ENCODE peak calls at places on chromosome 9, in five cellular contexts. One of them, this sample, is unnamed. For H3K27me3, the result is how much of the 10 kb centered on the place peaks cover.

GRCh38 chr9:136010615-136011341 is 49.6 kb upstream of the UBAC1 start:
- DNase-seq in spleen: peak
- DNase-seq in IMR-90: no peak
- DNase-seq in colonic mucosa: no peak
- DNase-seq in pancreas: no peak
- DNase-seq in this sample: no peak

GRCh38 chr9:15576350-15577050 is 23.7 kb downstream of the CCDC171 start:
- DNase-seq in spleen: no peak
- DNase-seq in IMR-90: peak
- DNase-seq in colonic mucosa: no peak
- DNase-seq in pancreas: no peak
- DNase-seq in this sample: no peak

GRCh38 chr9:82149647-82150046 is 161.1 kb downstream of the SPATA31D1 start:
- DNase-seq in spleen: no peak
- DNase-seq in IMR-90: no peak
- DNase-seq in colonic mucosa: no peak
- DNase-seq in pancreas: no peak
- DNase-seq in this sample: no peak

GRCh38 chr9:94002316-94003140 is 47.4 kb upstream of the BARX1 start:
- DNase-seq in spleen: no peak
- DNase-seq in IMR-90: peak
- DNase-seq in colonic mucosa: peak
- DNase-seq in pancreas: no peak
- DNase-seq in this sample: peak

GRCh38 chr9:2234371-2234893 is 219.3 kb downstream of the SMARCA2 start:
- DNase-seq in spleen: no peak
- DNase-seq in IMR-90: peak
- DNase-seq in colonic mucosa: no peak
- DNase-seq in pancreas: no peak
- DNase-seq in this sample: no peak

GRCh38 chr9:89905628-89906338 is 301.0 kb downstream of the GADD45G start:
- DNase-seq in spleen: no peak
- DNase-seq in IMR-90: no peak
- DNase-seq in colonic mucosa: no peak
- DNase-seq in pancreas: no peak
- DNase-seq in this sample: no peak

GRCh38 chr9:114433086-114433485 is 45.3 kb upstream of the AKNA start:
- DNase-seq in spleen: no peak
- DNase-seq in IMR-90: no peak
- DNase-seq in colonic mucosa: no peak
- DNase-seq in pancreas: no peak
- DNase-seq in this sample: no peak

GRCh38 chr9:565528-565927 is 276.0 kb upstream of the DMRT1 start:
- DNase-seq in spleen: no peak
- DNase-seq in IMR-90: no peak
- DNase-seq in colonic mucosa: no peak
- DNase-seq in pancreas: no peak
- DNase-seq in this sample: peak

GRCh38 chr9:113910036-113910639 is 34.0 kb downstream of the ZNF618 start:
- DNase-seq in spleen: no peak
- DNase-seq in IMR-90: no peak
- DNase-seq in colonic mucosa: no peak
- DNase-seq in pancreas: peak
- DNase-seq in this sample: no peak

GRCh38 chr9:14222149-14222835 is 91.6 kb downstream of the NFIB start:
- DNase-seq in spleen: no peak
- DNase-seq in IMR-90: no peak
- DNase-seq in colonic mucosa: no peak
- DNase-seq in pancreas: no peak
- DNase-seq in this sample: no peak

GRCh38 chr9:112819635-112820496 is 69.3 kb downstream of the SNX30 start:
- DNase-seq in spleen: no peak
- DNase-seq in IMR-90: peak
- DNase-seq in colonic mucosa: peak
- DNase-seq in pancreas: no peak
- DNase-seq in this sample: no peak

GRCh38 chr9:127366594-127366993 is 30.4 kb upstream of the SLC2A8 start:
- DNase-seq in spleen: peak
- DNase-seq in IMR-90: no peak
- DNase-seq in colonic mucosa: no peak
- DNase-seq in pancreas: no peak
- DNase-seq in this sample: no peak

GRCh38 chr9:117232266-117232665 is 182.6 kb downstream of the ASTN2 start:
- DNase-seq in spleen: no peak
- DNase-seq in IMR-90: no peak
- DNase-seq in colonic mucosa: no peak
- DNase-seq in pancreas: no peak
- DNase-seq in this sample: no peak

GRCh38 chr9:114184071-114184470 is 28.7 kb downstream of the COL27A1 start:
- DNase-seq in spleen: peak
- DNase-seq in IMR-90: peak
- DNase-seq in colonic mucosa: no peak
- DNase-seq in pancreas: no peak
- DNase-seq in this sample: no peak

GRCh38 chr9:136242908-136243525 is 2.6 kb downstream of the QSOX2 start:
- DNase-seq in spleen: no peak
- DNase-seq in IMR-90: no peak
- DNase-seq in colonic mucosa: no peak
- DNase-seq in pancreas: no peak
- DNase-seq in this sample: no peak

GRCh38 chr9:3361689-3362392 is 164.0 kb downstream of the RFX3 start:
- DNase-seq in spleen: no peak
- DNase-seq in IMR-90: no peak
- DNase-seq in colonic mucosa: no peak
- DNase-seq in pancreas: no peak
- DNase-seq in this sample: no peak

GRCh38 chr9:127642047-127642740 is 30.1 kb downstream of the STXBP1 start:
- DNase-seq in spleen: no peak
- DNase-seq in IMR-90: no peak
- DNase-seq in colonic mucosa: no peak
- DNase-seq in pancreas: no peak
- DNase-seq in this sample: no peak

GRCh38 chr9:23702311-23702922 is 123.6 kb downstream of the ELAVL2 start:
- DNase-seq in spleen: no peak
- DNase-seq in IMR-90: no peak
- DNase-seq in colonic mucosa: no peak
- DNase-seq in pancreas: no peak
- DNase-seq in this sample: no peak

GRCh38 chr9:108889649-108890067 is 27.6 kb downstream of the ACTL7A start:
- DNase-seq in spleen: no peak
- DNase-seq in IMR-90: peak
- DNase-seq in colonic mucosa: no peak
- DNase-seq in pancreas: no peak
- DNase-seq in this sample: no peak

GRCh38 chr9:126495411-126496180 is 118.1 kb upstream of the LMX1B start:
- DNase-seq in spleen: peak
- DNase-seq in IMR-90: no peak
- DNase-seq in colonic mucosa: no peak
- DNase-seq in pancreas: no peak
- DNase-seq in this sample: no peak

GRCh38 chr9:137772281-137772873 is 105.2 kb upstream of the CACNA1B start:
- DNase-seq in spleen: peak
- DNase-seq in IMR-90: no peak
- DNase-seq in colonic mucosa: no peak
- DNase-seq in pancreas: no peak
- DNase-seq in this sample: no peak

GRCh38 chr9:73020877-73021276 is 68.0 kb upstream of the ALDH1A1 start:
- DNase-seq in spleen: no peak
- DNase-seq in IMR-90: no peak
- DNase-seq in colonic mucosa: no peak
- DNase-seq in pancreas: no peak
- DNase-seq in this sample: no peak
- H3K27me3 ChIP-seq in spleen: under half
- H3K27me3 ChIP-seq in IMR-90: under half
- H3K27me3 ChIP-seq in colonic mucosa: under half
- H3K27me3 ChIP-seq in pancreas: under half
- H3K27me3 ChIP-seq in this sample: under half

GRCh38 chr9:77290373-77290772 is 113.0 kb downstream of the VPS13A start:
- DNase-seq in spleen: no peak
- DNase-seq in IMR-90: no peak
- DNase-seq in colonic mucosa: no peak
- DNase-seq in pancreas: no peak
- DNase-seq in this sample: no peak

GRCh38 chr9:77293949-77294348 is 116.6 kb downstream of the VPS13A start:
- DNase-seq in spleen: no peak
- DNase-seq in IMR-90: no peak
- DNase-seq in colonic mucosa: no peak
- DNase-seq in pancreas: no peak
- DNase-seq in this sample: no peak

DNA sequence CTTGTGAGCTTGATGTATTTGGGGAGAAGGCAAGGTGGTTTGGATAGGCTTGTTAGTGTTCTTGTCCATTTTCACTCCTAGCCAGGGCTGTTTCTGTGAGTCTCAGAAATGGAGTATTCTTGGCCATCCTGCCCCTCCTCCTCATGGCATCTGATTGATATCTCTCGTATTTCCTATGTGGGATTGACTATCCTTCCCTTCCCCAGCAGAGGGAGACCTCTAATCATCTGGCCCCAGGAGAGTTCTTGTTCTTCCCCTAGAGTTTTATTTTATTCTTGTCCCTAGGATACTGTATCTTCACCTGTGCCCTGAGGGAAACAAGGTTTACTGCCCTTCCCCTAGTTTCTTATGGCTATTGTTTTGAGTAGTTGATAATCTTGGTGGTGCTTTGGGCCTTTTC is 114.4 kb downstream of the VPS13A start:
- DNase-seq in spleen: no peak
- DNase-seq in IMR-90: peak
- DNase-seq in colonic mucosa: no peak
- DNase-seq in pancreas: no peak
- DNase-seq in this sample: no peak
- TF ChIP-seq CTCF in spleen: no peak
- TF ChIP-seq CTCF in IMR-90: peak
- TF ChIP-seq CTCF in colonic mucosa: no peak
- TF ChIP-seq CTCF in pancreas: no peak
- TF ChIP-seq CTCF in this sample: no peak

GRCh38 chr9:100472725-100473261 is at the start of gene TMEFF1:
- DNase-seq in spleen: peak
- DNase-seq in IMR-90: peak
- DNase-seq in colonic mucosa: peak
- DNase-seq in pancreas: peak
- DNase-seq in this sample: peak

GRCh38 chr9:100474950-100475276 is 2.0 kb downstream of the TMEFF1 start:
- DNase-seq in spleen: no peak
- DNase-seq in IMR-90: no peak
- DNase-seq in colonic mucosa: no peak
- DNase-seq in pancreas: no peak
- DNase-seq in this sample: no peak

GRCh38 chr9:100474082-100474949 is 1.4 kb downstream of the TMEFF1 start:
- DNase-seq in spleen: no peak
- DNase-seq in IMR-90: no peak
- DNase-seq in colonic mucosa: no peak
- DNase-seq in pancreas: no peak
- DNase-seq in this sample: no peak

GRCh38 chr9:100473271-100474081 is 527 bp downstream of the TMEFF1 start:
- DNase-seq in spleen: peak
- DNase-seq in IMR-90: peak
- DNase-seq in colonic mucosa: peak
- DNase-seq in pancreas: peak
- DNase-seq in this sample: peak

GRCh38 chr9:100472268-100472667 is 681 bp upstream of the TMEFF1 start:
- DNase-seq in spleen: no peak
- DNase-seq in IMR-90: no peak
- DNase-seq in colonic mucosa: no peak
- DNase-seq in pancreas: no peak
- DNase-seq in this sample: no peak
- H3K4me3 ChIP-seq in spleen: peak
- H3K4me3 ChIP-seq in IMR-90: no peak
- H3K4me3 ChIP-seq in colonic mucosa: no peak
- H3K4me3 ChIP-seq in pancreas: no peak
- H3K4me3 ChIP-seq in this sample: no peak

GRCh38 chr9:124768778-124769350 is 2.2 kb downstream of the NR6A1 start:
- DNase-seq in spleen: no peak
- DNase-seq in IMR-90: no peak
- DNase-seq in colonic mucosa: no peak
- DNase-seq in pancreas: no peak
- DNase-seq in this sample: no peak
- H3K27me3 ChIP-seq in spleen: half or more
- H3K27me3 ChIP-seq in IMR-90: half or more
- H3K27me3 ChIP-seq in colonic mucosa: under half
- H3K27me3 ChIP-seq in pancreas: under half
- H3K27me3 ChIP-seq in this sample: under half

DNA sequence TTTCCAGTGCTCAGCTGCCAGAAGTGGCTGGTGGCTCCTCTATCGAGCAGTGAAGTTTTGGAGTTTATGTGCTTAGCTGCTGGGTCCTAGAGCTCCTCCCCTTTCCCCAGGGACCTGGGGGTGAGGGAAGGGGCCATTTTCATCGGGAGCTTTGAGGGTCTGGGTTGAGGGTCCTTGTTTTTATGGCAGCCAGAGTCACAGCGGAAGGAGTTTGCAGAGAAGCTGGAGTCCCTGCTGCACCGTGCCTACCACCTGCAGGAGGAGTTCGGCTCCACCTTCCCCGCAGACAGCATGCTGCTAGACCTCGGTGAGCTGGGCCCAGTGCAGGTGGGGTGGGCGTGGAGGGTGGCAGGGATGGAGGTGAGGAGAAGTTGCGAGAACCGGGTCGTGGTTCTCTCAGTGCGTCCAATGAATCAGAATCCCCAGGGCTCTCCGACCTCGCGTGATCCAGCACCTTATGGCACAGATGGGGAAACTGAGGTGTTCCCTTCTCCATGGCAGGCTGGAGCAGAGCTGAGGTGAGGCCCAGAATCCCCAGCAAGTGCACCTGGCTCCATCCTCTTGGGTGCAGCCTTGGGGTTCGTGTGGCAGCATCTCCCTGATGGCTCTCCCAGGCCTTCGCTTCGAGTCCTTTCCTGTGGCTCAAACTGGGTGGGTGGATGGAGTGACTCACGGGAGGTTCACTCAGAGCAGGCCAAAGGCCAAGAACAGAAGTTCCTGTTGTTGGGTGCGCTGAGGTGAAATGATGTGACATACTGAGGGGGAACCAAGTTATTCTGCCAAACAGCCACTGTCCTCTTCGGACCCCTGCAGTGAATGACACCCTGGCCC is 21.7 kb upstream of the DOLPP1 start:
- DNase-seq in spleen: no peak
- DNase-seq in IMR-90: peak
- DNase-seq in colonic mucosa: no peak
- DNase-seq in pancreas: no peak
- DNase-seq in this sample: no peak
- TF ChIP-seq CTCF in spleen: no peak
- TF ChIP-seq CTCF in IMR-90: no peak
- TF ChIP-seq CTCF in colonic mucosa: no peak
- TF ChIP-seq CTCF in pancreas: no peak
- TF ChIP-seq CTCF in this sample: no peak

This sample was measured in GM06990.